ENCODE peak calls at places on chromosome 21, in six cellular contexts. R is ecto neural progenitor cell, A is fibroblast of pulmonary artery, M is SK-MEL-5, J is skeletal muscle cell, F is EH. E is an unnamed sample.

GRCh38 chr21:45382698-45383000 is 22.3 kb upstream of the COL18A1 start:
- DNase-seq in F (no peak), J (no peak), R (no peak), M (no peak), A (no peak), E (no peak)

GRCh38 chr21:41396452-41397107 is 29.5 kb upstream of the MX1 start:
- DNase-seq in A (peak; percentile 26), F (peak; percentile 5), J (peak; percentile 4), M (peak; percentile 23), R (no peak), E (no peak)

GRCh38 chr21:38267136-38267535 is 10.3 kb downstream of the KCNJ15 start:
- DNase-seq in R (no peak), M (no peak), F (peak; percentile 56), A (no peak), J (no peak), E (no peak)

GRCh38 chr21:43942201-43942600 is 69.9 kb upstream of the TRAPPC10 start:
- DNase-seq in M (no peak), J (no peak), R (no peak), A (no peak), F (no peak), E (no peak)

GRCh38 chr21:44085491-44086321 is 21.5 kb upstream of the PWP2 start:
- DNase-seq in F (no peak), J (no peak), M (peak; percentile 75), R (no peak), A (peak; percentile 45), E (no peak)

GRCh38 chr21:41610042-41610839 is 102.3 kb upstream of the TMPRSS2 start:
- DNase-seq in J (no peak), F (peak; percentile 76), R (peak; percentile 67), A (peak; percentile 74), M (peak; percentile 82), E (no peak)

GRCh38 chr21:34202553-34203332 is 129.4 kb downstream of the MRPS6 start:
- DNase-seq in F (no peak), A (peak; percentile 24), M (no peak), R (peak; percentile 76), J (no peak), E (no peak)

GRCh38 chr21:38679531-38679930 is 126.2 kb upstream of the ETS2 start:
- DNase-seq in A (peak; percentile 74), M (no peak), F (peak; percentile 77), J (peak; percentile 25), R (no peak), E (no peak)

GRCh38 chr21:45811136-45811535 is 167.6 kb downstream of the PCBP3 start:
- DNase-seq in A (no peak), F (no peak), R (no peak), M (no peak), J (no peak), E (no peak)

GRCh38 chr21:33684923-33685560 is 42.7 kb downstream of the ITSN1 start:
- DNase-seq in R (no peak), A (peak; percentile 53), M (no peak), F (no peak), J (no peak), E (no peak)

GRCh38 chr21:28068455-28069358 is 924.0 kb downstream of the LTN1 start:
- DNase-seq in A (no peak), M (peak; percentile 37), J (no peak), R (no peak), F (no peak), E (no peak)

GRCh38 chr21:23968722-23969647 is 1638.3 kb downstream of the MRPL39 start:
- DNase-seq in F (no peak), J (no peak), M (peak; percentile 72), A (peak; percentile 26), R (peak; percentile 54), E (peak; percentile 51)

GRCh38 chr21:8989261-8989882 is 1532.0 kb upstream of the TPTE start:
- DNase-seq in R (no peak), F (peak; percentile 22), A (no peak), M (no peak), J (no peak), E (no peak)

GRCh38 chr21:45995686-45996179 is 14.2 kb downstream of the COL6A1 start:
- DNase-seq in M (no peak), F (no peak), R (no peak), A (no peak), J (no peak), E (no peak)

GRCh38 chr21:37041706-37042271 is 31.1 kb downstream of the PIGP start:
- DNase-seq in F (no peak), M (no peak), R (no peak), J (no peak), A (no peak), E (no peak)